ENCODE peak calls at places on chromosomes 11 and 22, in nine cellular contexts. F, C, T, A, L, E, W, N and Q are unnamed samples.

GRCh38 chr11:64762916-64763803 is 3.4 kb upstream of the PYGM start:
- DNase-seq in F (no peak), C (no peak), T (no peak), A (peak), L (no peak), E (peak), W (no peak), N (no peak), Q (no peak)

GRCh38 chr22:48579035-48579914 is 1248.4 kb downstream of the BRD1 start:
- DNase-seq in F (no peak), C (no peak), T (no peak), A (no peak), L (no peak), E (no peak), W (no peak), N (no peak), Q (no peak)

GRCh38 chr11:72634472-72635095 is 39.6 kb downstream of the PDE2A start:
- DNase-seq in F (no peak), C (no peak), T (no peak), A (no peak), L (no peak), E (peak), W (no peak), N (no peak), Q (no peak)

GRCh38 chr11:38460429-38460828 is 1862.4 kb upstream of the RAG2 start:
- DNase-seq in F (no peak), C (no peak), T (no peak), A (peak), L (no peak), E (no peak), W (no peak), N (no peak), Q (no peak)

GRCh38 chr22:47297261-47298016 is 535.0 kb downstream of the TBC1D22A start:
- DNase-seq in F (no peak), C (no peak), T (no peak), A (no peak), L (no peak), E (no peak), W (no peak), N (no peak), Q (no peak)

GRCh38 chr22:30640839-30641430 is 5.4 kb downstream of the SLC35E4 start:
- DNase-seq in F (no peak), C (no peak), T (no peak), A (no peak), L (no peak), E (no peak), W (no peak), N (no peak), Q (no peak)

GRCh38 chr11:86869966-86870570 is 69.7 kb downstream of the PRSS23 start:
- DNase-seq in F (no peak), C (peak), T (peak), A (peak), L (peak), E (peak), W (no peak), N (peak), Q (peak)

GRCh38 chr11:128616158-128616557 is 28.8 kb upstream of the ETS1 start:
- DNase-seq in F (no peak), C (no peak), T (no peak), A (no peak), L (no peak), E (no peak), W (no peak), N (no peak), Q (no peak)

GRCh38 chr11:128662960-128663359 is 30.9 kb upstream of the FLI1 start:
- DNase-seq in F (no peak), C (no peak), T (no peak), A (no peak), L (no peak), E (no peak), W (no peak), N (no peak), Q (no peak)